ENCODE peak calls at places on chromosome 3, in five cellular contexts. One of them, this sample, is unnamed.

GRCh38 chr3:117750674-117751073 is 1041.1 kb downstream of the TUSC7 start:
- DNase-seq in fibroblast of villous mesenchyme: no peak
- DNase-seq in foreskin fibroblast: no peak
- DNase-seq in fibroblast of lung: no peak
- DNase-seq in spleen: no peak
- DNase-seq in this sample: no peak

GRCh38 chr3:44939581-44940036 is 36.4 kb downstream of the ZDHHC3 start:
- DNase-seq in fibroblast of villous mesenchyme: peak; percentile 8
- DNase-seq in foreskin fibroblast: no peak
- DNase-seq in fibroblast of lung: peak; percentile 28
- DNase-seq in spleen: no peak
- DNase-seq in this sample: no peak

GRCh38 chr3:170961616-170962400 is 53.4 kb upstream of the EIF5A2 start:
- DNase-seq in fibroblast of villous mesenchyme: peak; percentile 67
- DNase-seq in foreskin fibroblast: peak; percentile 11
- DNase-seq in fibroblast of lung: peak; percentile 55
- DNase-seq in spleen: no peak
- DNase-seq in this sample: peak; percentile 9

GRCh38 chr3:37779289-37780152 is 82.2 kb upstream of the CTDSPL start:
- DNase-seq in fibroblast of villous mesenchyme: peak; percentile 87
- DNase-seq in foreskin fibroblast: peak; percentile 65
- DNase-seq in fibroblast of lung: peak; percentile 77
- DNase-seq in spleen: no peak
- DNase-seq in this sample: peak; percentile 50

GRCh38 chr3:76044601-76045600 is 259.6 kb upstream of the ZNF717 start:
- DNase-seq in fibroblast of villous mesenchyme: peak; percentile 7
- DNase-seq in foreskin fibroblast: no peak
- DNase-seq in fibroblast of lung: no peak
- DNase-seq in spleen: no peak
- DNase-seq in this sample: no peak

GRCh38 chr3:155032918-155033317 is 47.2 kb upstream of the MME start:
- DNase-seq in fibroblast of villous mesenchyme: peak; percentile 96
- DNase-seq in foreskin fibroblast: peak; percentile 82
- DNase-seq in fibroblast of lung: peak; percentile 32
- DNase-seq in spleen: no peak
- DNase-seq in this sample: peak; percentile 84

GRCh38 chr3:133477497-133477896 is 77.6 kb downstream of the BFSP2 start:
- DNase-seq in fibroblast of villous mesenchyme: no peak
- DNase-seq in foreskin fibroblast: no peak
- DNase-seq in fibroblast of lung: no peak
- DNase-seq in spleen: no peak
- DNase-seq in this sample: no peak

GRCh38 chr3:58463942-58464271 is 28.0 kb upstream of the KCTD6 start:
- DNase-seq in fibroblast of villous mesenchyme: no peak
- DNase-seq in foreskin fibroblast: no peak
- DNase-seq in fibroblast of lung: no peak
- DNase-seq in spleen: no peak
- DNase-seq in this sample: no peak

GRCh38 chr3:42387802-42388651 is 22.4 kb downstream of the LYZL4 start:
- DNase-seq in fibroblast of villous mesenchyme: no peak
- DNase-seq in foreskin fibroblast: no peak
- DNase-seq in fibroblast of lung: no peak
- DNase-seq in spleen: no peak
- DNase-seq in this sample: no peak

GRCh38 chr3:59737209-59737608 is 687.4 kb upstream of the CFAP20DC start:
- DNase-seq in fibroblast of villous mesenchyme: no peak
- DNase-seq in foreskin fibroblast: no peak
- DNase-seq in fibroblast of lung: peak; percentile 13
- DNase-seq in spleen: no peak
- DNase-seq in this sample: no peak

GRCh38 chr3:12405432-12406272 is 78.6 kb upstream of the TSEN2 start:
- DNase-seq in fibroblast of villous mesenchyme: peak; percentile 99
- DNase-seq in foreskin fibroblast: peak; percentile 36
- DNase-seq in fibroblast of lung: peak; percentile 97
- DNase-seq in spleen: peak; percentile 86
- DNase-seq in this sample: no peak

GRCh38 chr3:23202921-23203650 is at the start of gene UBE2E2:
- DNase-seq in fibroblast of villous mesenchyme: peak; percentile 36
- DNase-seq in foreskin fibroblast: peak; percentile 77
- DNase-seq in fibroblast of lung: peak; percentile 73
- DNase-seq in spleen: peak; percentile 92
- DNase-seq in this sample: no peak

GRCh38 chr3:38746641-38747040 is 69.4 kb downstream of the SCN10A start:
- DNase-seq in fibroblast of villous mesenchyme: no peak
- DNase-seq in foreskin fibroblast: no peak
- DNase-seq in fibroblast of lung: no peak
- DNase-seq in spleen: no peak
- DNase-seq in this sample: no peak

GRCh38 chr3:184785106-184785505 is 26.9 kb upstream of the VPS8 start:
- DNase-seq in fibroblast of villous mesenchyme: no peak
- DNase-seq in foreskin fibroblast: no peak
- DNase-seq in fibroblast of lung: no peak
- DNase-seq in spleen: no peak
- DNase-seq in this sample: no peak

GRCh38 chr3:20546636-20547035 is 360.6 kb upstream of the SGO1 start:
- DNase-seq in fibroblast of villous mesenchyme: no peak
- DNase-seq in foreskin fibroblast: no peak
- DNase-seq in fibroblast of lung: peak; percentile 32
- DNase-seq in spleen: no peak
- DNase-seq in this sample: no peak

GRCh38 chr3:71707600-71707999 is 17.6 kb downstream of the EIF4E3 start:
- DNase-seq in fibroblast of villous mesenchyme: no peak
- DNase-seq in foreskin fibroblast: no peak
- DNase-seq in fibroblast of lung: peak; percentile 78
- DNase-seq in spleen: no peak
- DNase-seq in this sample: no peak

GRCh38 chr3:8793242-8793641 is 23.8 kb upstream of the OXTR start:
- DNase-seq in fibroblast of villous mesenchyme: peak; percentile 37
- DNase-seq in foreskin fibroblast: peak; percentile 72
- DNase-seq in fibroblast of lung: peak; percentile 88
- DNase-seq in spleen: no peak
- DNase-seq in this sample: no peak

GRCh38 chr3:159458982-159459381 is 529.7 kb upstream of the IL12A start:
- DNase-seq in fibroblast of villous mesenchyme: no peak
- DNase-seq in foreskin fibroblast: no peak
- DNase-seq in fibroblast of lung: no peak
- DNase-seq in spleen: no peak
- DNase-seq in this sample: no peak

GRCh38 chr3:72100626-72101187 is 315.8 kb upstream of the PROK2 start:
- DNase-seq in fibroblast of villous mesenchyme: peak; percentile 73
- DNase-seq in foreskin fibroblast: peak; percentile 69
- DNase-seq in fibroblast of lung: peak; percentile 55
- DNase-seq in spleen: peak; percentile 96
- DNase-seq in this sample: peak; percentile 33

GRCh38 chr3:52847726-52848125 is 12.9 kb upstream of the MUSTN1 start:
- DNase-seq in fibroblast of villous mesenchyme: no peak
- DNase-seq in foreskin fibroblast: no peak
- DNase-seq in fibroblast of lung: no peak
- DNase-seq in spleen: peak; percentile 33
- DNase-seq in this sample: no peak

GRCh38 chr3:111277226-111277625 is 205.6 kb downstream of the NECTIN3 start:
- DNase-seq in fibroblast of villous mesenchyme: peak; percentile 43
- DNase-seq in foreskin fibroblast: peak; percentile 40
- DNase-seq in fibroblast of lung: peak; percentile 72
- DNase-seq in spleen: no peak
- DNase-seq in this sample: peak; percentile 2

GRCh38 chr3:197500812-197501211 is 55.0 kb downstream of the BDH1 start:
- DNase-seq in fibroblast of villous mesenchyme: no peak
- DNase-seq in foreskin fibroblast: no peak
- DNase-seq in fibroblast of lung: no peak
- DNase-seq in spleen: no peak
- DNase-seq in this sample: no peak

GRCh38 chr3:66748175-66748876 is 247.5 kb upstream of the LRIG1 start:
- DNase-seq in fibroblast of villous mesenchyme: no peak
- DNase-seq in foreskin fibroblast: no peak
- DNase-seq in fibroblast of lung: no peak
- DNase-seq in spleen: no peak
- DNase-seq in this sample: peak; percentile 70

GRCh38 chr3:197541756-197542539 is 13.8 kb downstream of the BDH1 start:
- DNase-seq in fibroblast of villous mesenchyme: peak; percentile 60
- DNase-seq in foreskin fibroblast: peak; percentile 67
- DNase-seq in fibroblast of lung: peak; percentile 50
- DNase-seq in spleen: no peak
- DNase-seq in this sample: peak; percentile 46

GRCh38 chr3:27556854-27557253 is 72.7 kb upstream of the SLC4A7 start:
- DNase-seq in fibroblast of villous mesenchyme: peak; percentile 51
- DNase-seq in foreskin fibroblast: peak; percentile 46
- DNase-seq in fibroblast of lung: peak; percentile 78
- DNase-seq in spleen: no peak
- DNase-seq in this sample: no peak

GRCh38 chr3:9308298-9308990 is 54.4 kb upstream of the THUMPD3 start:
- DNase-seq in fibroblast of villous mesenchyme: no peak
- DNase-seq in foreskin fibroblast: no peak
- DNase-seq in fibroblast of lung: peak; percentile 74
- DNase-seq in spleen: no peak
- DNase-seq in this sample: no peak

GRCh38 chr3:141680620-141681389 is 57.3 kb upstream of the RNF7 start:
- DNase-seq in fibroblast of villous mesenchyme: peak; percentile 19
- DNase-seq in foreskin fibroblast: peak; percentile 28
- DNase-seq in fibroblast of lung: peak; percentile 74
- DNase-seq in spleen: no peak
- DNase-seq in this sample: no peak

DNA sequence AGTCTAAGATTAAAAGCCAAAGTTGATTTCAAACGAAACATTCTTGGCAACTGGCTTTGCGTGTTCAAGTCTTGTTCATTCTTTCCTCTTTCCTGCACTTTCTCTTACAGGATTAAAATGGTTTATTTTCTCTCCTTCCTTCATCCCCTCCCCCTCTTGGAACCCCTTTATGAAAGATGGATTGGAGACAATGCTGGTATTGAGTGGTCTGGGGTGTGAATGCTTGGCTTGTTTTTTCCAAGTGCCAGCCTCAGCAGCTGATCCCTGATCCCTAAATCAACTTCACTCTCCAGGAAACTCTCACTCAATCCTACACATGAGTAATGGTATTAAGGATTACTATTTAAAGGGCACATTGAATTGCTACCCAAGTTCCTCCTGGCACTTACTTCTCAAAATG is 750 bp upstream of the LSAMP start:
- DNase-seq in fibroblast of villous mesenchyme: no peak
- DNase-seq in foreskin fibroblast: no peak
- DNase-seq in fibroblast of lung: no peak
- DNase-seq in spleen: no peak
- DNase-seq in this sample: no peak
- H3K4me3 ChIP-seq in fibroblast of villous mesenchyme: no peak overlapping the region
- H3K4me3 ChIP-seq in foreskin fibroblast: no peak overlapping the region
- H3K4me3 ChIP-seq in fibroblast of lung: no peak overlapping the region
- H3K4me3 ChIP-seq in spleen: no peak overlapping the region
- H3K4me3 ChIP-seq in this sample: no peak overlapping the region

DNA sequence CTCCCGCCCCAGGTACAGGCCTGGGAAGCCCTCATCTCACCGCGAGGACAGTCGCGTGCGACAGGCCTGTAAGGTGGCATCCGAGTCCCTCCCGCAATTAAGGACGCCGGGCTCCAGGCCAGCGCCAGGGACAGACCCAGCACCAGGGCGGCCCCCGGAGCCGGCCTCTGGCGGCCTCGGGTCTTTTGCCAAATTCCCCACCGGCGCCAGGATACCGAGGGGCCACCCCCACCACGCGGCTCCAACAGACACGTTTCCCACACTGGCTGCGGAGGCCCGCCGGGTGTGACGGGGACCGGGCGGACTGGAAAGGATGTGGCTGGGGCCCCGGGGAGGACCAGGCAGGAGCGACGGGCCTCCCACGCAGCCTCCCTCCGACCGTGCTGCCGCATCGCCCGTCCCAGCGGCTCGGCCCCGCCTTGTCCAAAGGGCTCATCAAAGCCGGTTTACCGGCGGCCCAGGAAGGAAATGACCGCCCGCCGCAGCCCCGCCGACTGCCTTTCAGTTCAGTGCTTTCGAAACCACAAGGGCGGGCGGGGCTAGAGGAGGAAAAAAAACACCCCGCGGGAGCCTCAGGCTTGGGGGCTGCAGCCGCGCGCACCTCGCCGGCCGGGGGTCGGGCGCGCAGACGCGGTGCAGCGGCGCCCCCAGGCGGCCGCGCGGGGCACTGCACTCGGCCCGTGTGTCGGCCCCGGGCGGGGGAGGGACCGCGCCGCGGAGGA is 11.2 kb downstream of the XXYLT1 start:
- DNase-seq in fibroblast of villous mesenchyme: peak; percentile 97
- DNase-seq in foreskin fibroblast: peak; percentile 92
- DNase-seq in fibroblast of lung: peak; percentile 93
- DNase-seq in spleen: peak; percentile 97
- DNase-seq in this sample: peak; percentile 56
- TF ChIP-seq CTCF in fibroblast of villous mesenchyme: peak; percentile 22
- TF ChIP-seq CTCF in foreskin fibroblast: no peak
- TF ChIP-seq CTCF in fibroblast of lung: no peak
- TF ChIP-seq CTCF in spleen: peak; percentile 83
- TF ChIP-seq CTCF in this sample: peak; percentile 18

DNA sequence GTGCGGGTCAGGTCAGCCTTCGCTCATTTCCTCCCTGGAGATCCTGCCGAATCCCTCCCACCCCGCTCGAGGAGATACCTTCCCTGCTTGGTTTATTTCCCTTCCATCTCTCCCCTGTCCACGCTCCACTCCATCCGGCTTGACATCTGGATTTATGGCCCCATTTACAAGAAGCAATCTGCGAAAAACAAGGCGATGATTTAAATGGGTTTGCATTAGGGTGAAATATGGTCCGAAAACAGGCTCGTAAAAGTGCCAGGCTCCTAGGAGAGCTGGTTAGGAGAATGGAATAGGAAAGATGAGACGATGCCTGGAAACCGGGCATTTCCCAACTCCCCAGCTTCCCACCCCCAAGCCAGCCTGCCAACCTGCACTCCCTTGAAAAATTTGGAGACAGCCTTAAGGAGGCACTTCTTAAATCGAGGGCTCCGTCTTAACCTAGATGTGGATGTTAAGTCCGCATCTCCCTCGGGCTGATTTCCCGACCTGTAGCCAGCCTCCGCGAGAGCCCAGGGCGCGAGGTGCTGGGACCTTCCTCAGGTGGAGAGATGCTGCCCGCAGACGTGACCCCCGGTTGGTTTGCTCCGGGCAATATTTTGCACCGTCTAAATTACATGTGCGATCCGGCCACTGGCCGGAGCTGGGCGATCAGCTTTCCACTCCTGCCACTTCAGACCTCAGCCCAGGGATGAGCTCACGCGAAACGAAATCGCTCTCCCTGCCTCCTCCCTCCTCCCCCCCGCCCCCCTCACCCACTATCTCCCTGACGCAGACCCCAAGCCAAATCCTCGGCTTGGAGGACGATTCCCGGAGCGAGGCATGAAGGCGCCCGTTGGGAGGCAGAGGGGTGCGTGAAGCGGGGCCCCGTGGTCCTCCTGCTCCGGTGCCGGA is 1.3 kb downstream of the GRM7 start:
- DNase-seq in fibroblast of villous mesenchyme: no peak
- DNase-seq in foreskin fibroblast: no peak
- DNase-seq in fibroblast of lung: no peak
- DNase-seq in spleen: no peak
- DNase-seq in this sample: no peak
- H3K4me3 ChIP-seq in fibroblast of villous mesenchyme: no peak overlapping the region
- H3K4me3 ChIP-seq in foreskin fibroblast: no peak overlapping the region
- H3K4me3 ChIP-seq in fibroblast of lung: no peak overlapping the region
- H3K4me3 ChIP-seq in spleen: no peak overlapping the region
- H3K4me3 ChIP-seq in this sample: no peak overlapping the region

DNA sequence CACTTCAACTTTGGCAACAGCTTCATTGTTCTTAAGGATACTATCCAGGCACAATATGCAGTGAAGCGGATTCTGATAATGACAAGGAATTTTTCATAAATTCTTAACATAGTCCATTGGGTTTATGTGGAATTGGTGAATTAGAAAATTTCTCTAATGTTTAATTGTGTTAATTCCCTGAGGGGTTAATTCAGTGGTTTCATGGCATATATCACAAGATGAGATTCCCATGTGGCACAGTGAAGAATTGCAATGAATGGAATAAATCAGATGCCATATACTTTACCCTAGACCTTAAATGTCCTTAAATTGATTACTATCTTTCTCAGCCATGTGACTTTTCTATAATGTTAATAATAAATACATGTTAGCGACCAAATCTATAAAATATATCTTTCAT is 1244.1 kb downstream of the ROBO2 start:
- DNase-seq in fibroblast of villous mesenchyme: no peak
- DNase-seq in foreskin fibroblast: no peak
- DNase-seq in fibroblast of lung: no peak
- DNase-seq in spleen: no peak
- DNase-seq in this sample: no peak
- TF ChIP-seq CTCF in fibroblast of villous mesenchyme: no peak
- TF ChIP-seq CTCF in foreskin fibroblast: no peak
- TF ChIP-seq CTCF in fibroblast of lung: no peak
- TF ChIP-seq CTCF in spleen: no peak
- TF ChIP-seq CTCF in this sample: no peak

This sample was measured in HFF-Myc.